ENCODE peak calls at places on chromosomes 6 and 20, in six cellular contexts. One of them, this sample, is unnamed.

GRCh38 chr20:653590-654426 is 808 bp upstream of the SRXN1 start:
- DNase-seq in right cardiac atrium: peak; percentile 60
- DNase-seq in uterus: no peak
- DNase-seq in fibroblast of lung: no peak
- DNase-seq in keratinocyte: no peak
- DNase-seq in A549: no peak
- DNase-seq in this sample: no peak

GRCh38 chr20:52918311-52918710 is 53.8 kb upstream of the TSHZ2 start:
- DNase-seq in right cardiac atrium: no peak
- DNase-seq in uterus: no peak
- DNase-seq in fibroblast of lung: peak; percentile 10
- DNase-seq in keratinocyte: no peak
- DNase-seq in A549: no peak
- DNase-seq in this sample: no peak

GRCh38 chr6:1464796-1465348 is 75.5 kb downstream of the FOXF2 start:
- DNase-seq in right cardiac atrium: no peak
- DNase-seq in uterus: no peak
- DNase-seq in fibroblast of lung: no peak
- DNase-seq in keratinocyte: no peak
- DNase-seq in A549: no peak
- DNase-seq in this sample: peak; percentile 35

GRCh38 chr6:142474446-142475289 is 172.9 kb downstream of the ADGRG6 start:
- DNase-seq in right cardiac atrium: peak; percentile 36
- DNase-seq in uterus: no peak
- DNase-seq in fibroblast of lung: peak; percentile 49
- DNase-seq in keratinocyte: peak; percentile 13
- DNase-seq in A549: peak; percentile 28
- DNase-seq in this sample: peak; percentile 78

GRCh38 chr6:64553414-64553813 is 917.8 kb downstream of the PHF3 start:
- DNase-seq in right cardiac atrium: no peak
- DNase-seq in uterus: no peak
- DNase-seq in fibroblast of lung: no peak
- DNase-seq in keratinocyte: no peak
- DNase-seq in A549: no peak
- DNase-seq in this sample: no peak

GRCh38 chr6:105005446-105005845 is 48.5 kb downstream of the LIN28B start:
- DNase-seq in right cardiac atrium: no peak
- DNase-seq in uterus: no peak
- DNase-seq in fibroblast of lung: no peak
- DNase-seq in keratinocyte: no peak
- DNase-seq in A549: no peak
- DNase-seq in this sample: no peak

GRCh38 chr20:61690150-61690549 is 375.5 kb downstream of the TAF4 start:
- DNase-seq in right cardiac atrium: no peak
- DNase-seq in uterus: no peak
- DNase-seq in fibroblast of lung: no peak
- DNase-seq in keratinocyte: no peak
- DNase-seq in A549: no peak
- DNase-seq in this sample: no peak

GRCh38 chr20:33787253-33787891 is 23.8 kb upstream of the CHMP4B start:
- DNase-seq in right cardiac atrium: no peak
- DNase-seq in uterus: no peak
- DNase-seq in fibroblast of lung: no peak
- DNase-seq in keratinocyte: no peak
- DNase-seq in A549: no peak
- DNase-seq in this sample: no peak

GRCh38 chr20:47438464-47439381 is 63.0 kb upstream of the NCOA3 start:
- DNase-seq in right cardiac atrium: no peak
- DNase-seq in uterus: no peak
- DNase-seq in fibroblast of lung: peak; percentile 61
- DNase-seq in keratinocyte: no peak
- DNase-seq in A549: no peak
- DNase-seq in this sample: peak; percentile 34

GRCh38 chr20:1331101-1331500 is 2.2 kb upstream of the SDCBP2 start:
- DNase-seq in right cardiac atrium: no peak
- DNase-seq in uterus: no peak
- DNase-seq in fibroblast of lung: no peak
- DNase-seq in keratinocyte: no peak
- DNase-seq in A549: no peak
- DNase-seq in this sample: no peak

GRCh38 chr6:24974182-24975171 is 38.7 kb upstream of the RIPOR2 start:
- DNase-seq in right cardiac atrium: no peak
- DNase-seq in uterus: no peak
- DNase-seq in fibroblast of lung: no peak
- DNase-seq in keratinocyte: no peak
- DNase-seq in A549: no peak
- DNase-seq in this sample: no peak

GRCh38 chr6:140083375-140083774 is 708.9 kb upstream of the CITED2 start:
- DNase-seq in right cardiac atrium: no peak
- DNase-seq in uterus: no peak
- DNase-seq in fibroblast of lung: no peak
- DNase-seq in keratinocyte: no peak
- DNase-seq in A549: no peak
- DNase-seq in this sample: no peak

GRCh38 chr6:105791569-105792318 is 294.4 kb upstream of the PRDM1 start:
- DNase-seq in right cardiac atrium: no peak
- DNase-seq in uterus: no peak
- DNase-seq in fibroblast of lung: no peak
- DNase-seq in keratinocyte: no peak
- DNase-seq in A549: no peak
- DNase-seq in this sample: no peak

GRCh38 chr6:43891072-43891870 is 121.3 kb downstream of the VEGFA start:
- DNase-seq in right cardiac atrium: no peak
- DNase-seq in uterus: no peak
- DNase-seq in fibroblast of lung: no peak
- DNase-seq in keratinocyte: no peak
- DNase-seq in A549: no peak
- DNase-seq in this sample: no peak

GRCh38 chr6:156729248-156729647 is 47.9 kb upstream of the ARID1B start:
- DNase-seq in right cardiac atrium: no peak
- DNase-seq in uterus: no peak
- DNase-seq in fibroblast of lung: peak; percentile 85
- DNase-seq in keratinocyte: peak; percentile 65
- DNase-seq in A549: no peak
- DNase-seq in this sample: no peak

GRCh38 chr6:160973311-160973710 is 18.3 kb upstream of the MAP3K4 start:
- DNase-seq in right cardiac atrium: peak; percentile 76
- DNase-seq in uterus: peak; percentile 32
- DNase-seq in fibroblast of lung: peak; percentile 27
- DNase-seq in keratinocyte: no peak
- DNase-seq in A549: no peak
- DNase-seq in this sample: peak; percentile 44

GRCh38 chr6:126180585-126180984 is 159.3 kb upstream of the CENPW start:
- DNase-seq in right cardiac atrium: no peak
- DNase-seq in uterus: peak; percentile 60
- DNase-seq in fibroblast of lung: peak; percentile 97
- DNase-seq in keratinocyte: peak; percentile 55
- DNase-seq in A549: no peak
- DNase-seq in this sample: peak; percentile 88

GRCh38 chr6:125287718-125288117 is 14.0 kb downstream of the HDDC2 start:
- DNase-seq in right cardiac atrium: no peak
- DNase-seq in uterus: no peak
- DNase-seq in fibroblast of lung: no peak
- DNase-seq in keratinocyte: no peak
- DNase-seq in A549: no peak
- DNase-seq in this sample: no peak

GRCh38 chr6:35729349-35729678 is 7.5 kb upstream of the ARMC12 start:
- DNase-seq in right cardiac atrium: no peak
- DNase-seq in uterus: no peak
- DNase-seq in fibroblast of lung: no peak
- DNase-seq in keratinocyte: no peak
- DNase-seq in A549: no peak
- DNase-seq in this sample: no peak

GRCh38 chr6:35725721-35726438 is 11.0 kb upstream of the ARMC12 start:
- DNase-seq in right cardiac atrium: peak; percentile 88
- DNase-seq in uterus: peak; percentile 81
- DNase-seq in fibroblast of lung: no peak
- DNase-seq in keratinocyte: no peak
- DNase-seq in A549: no peak
- DNase-seq in this sample: no peak

GRCh38 chr6:35727935-35728662 is 8.7 kb upstream of the ARMC12 start:
- DNase-seq in right cardiac atrium: peak; percentile 99
- DNase-seq in uterus: peak; percentile 95
- DNase-seq in fibroblast of lung: peak; percentile 96
- DNase-seq in keratinocyte: peak; percentile 81
- DNase-seq in A549: peak; percentile 62
- DNase-seq in this sample: peak; percentile 85

GRCh38 chr6:35728663-35729348 is 8.0 kb upstream of the ARMC12 start:
- DNase-seq in right cardiac atrium: peak; percentile 85
- DNase-seq in uterus: no peak
- DNase-seq in fibroblast of lung: no peak
- DNase-seq in keratinocyte: peak; percentile 71
- DNase-seq in A549: no peak
- DNase-seq in this sample: no peak

DNA sequence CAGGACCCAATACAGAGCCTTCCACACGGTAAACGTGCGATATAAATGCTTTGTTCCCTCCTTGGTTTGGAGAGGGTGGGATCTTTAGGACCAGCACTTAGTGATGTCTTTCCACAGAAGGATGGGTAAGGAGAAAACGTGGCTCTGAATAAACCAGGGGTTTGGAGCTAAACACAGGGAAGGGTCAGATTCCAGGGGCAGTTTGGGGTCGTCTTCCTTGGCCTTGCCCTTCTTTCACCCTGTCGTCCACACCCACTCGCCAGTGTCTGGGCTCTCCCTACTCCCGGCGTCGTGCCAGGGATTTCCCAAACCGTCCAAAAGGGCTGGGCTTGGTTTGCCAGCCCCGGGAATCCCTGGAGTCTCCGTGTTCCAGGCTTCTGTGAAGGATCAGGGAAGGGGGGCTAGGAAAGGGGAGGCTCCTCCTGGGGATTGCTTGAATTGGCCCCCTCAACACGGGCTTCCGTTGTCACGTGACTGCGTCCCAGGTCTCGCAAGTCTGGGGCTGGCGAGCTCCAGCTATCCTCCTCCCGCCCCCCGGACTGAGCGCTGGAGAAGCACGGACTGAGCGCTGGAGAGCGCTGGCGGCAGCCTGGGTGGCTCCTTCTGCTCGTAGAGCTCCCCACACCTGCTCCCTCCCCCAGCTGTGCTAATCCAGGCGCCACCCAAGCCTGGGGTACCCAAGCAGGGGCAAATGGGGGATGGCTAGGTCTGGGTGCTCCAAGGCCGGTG is 9.5 kb upstream of the ARMC12 start:
- DNase-seq in right cardiac atrium: peak; percentile 96
- DNase-seq in uterus: peak; percentile 97
- DNase-seq in fibroblast of lung: peak; percentile 73
- DNase-seq in keratinocyte: peak; percentile 19
- DNase-seq in A549: peak; percentile 55
- DNase-seq in this sample: peak; percentile 76
- H3K4me1 ChIP-seq in right cardiac atrium: peaks cover 47% of the 10 kb centered on the region
- H3K4me1 ChIP-seq in uterus: peaks cover 26% of the 10 kb centered on the region
- H3K4me1 ChIP-seq in fibroblast of lung: peaks cover 27% of the 10 kb centered on the region
- H3K4me1 ChIP-seq in keratinocyte: peaks cover 55% of the 10 kb centered on the region
- H3K4me1 ChIP-seq in A549: peaks cover 63% of the 10 kb centered on the region
- H3K4me1 ChIP-seq in this sample: peaks cover 19% of the 10 kb centered on the region

GRCh38 chr6:34384305-34385153 is 7.9 kb downstream of the NUDT3 start:
- DNase-seq in right cardiac atrium: no peak
- DNase-seq in uterus: no peak
- DNase-seq in fibroblast of lung: no peak
- DNase-seq in keratinocyte: no peak
- DNase-seq in A549: no peak
- DNase-seq in this sample: no peak

GRCh38 chr6:34383171-34383631 is 9.3 kb downstream of the NUDT3 start:
- DNase-seq in right cardiac atrium: no peak
- DNase-seq in uterus: peak; percentile 63
- DNase-seq in fibroblast of lung: peak; percentile 76
- DNase-seq in keratinocyte: no peak
- DNase-seq in A549: no peak
- DNase-seq in this sample: no peak

GRCh38 chr6:34385793-34386195 is 6.7 kb downstream of the NUDT3 start:
- DNase-seq in right cardiac atrium: no peak
- DNase-seq in uterus: no peak
- DNase-seq in fibroblast of lung: no peak
- DNase-seq in keratinocyte: no peak
- DNase-seq in A549: no peak
- DNase-seq in this sample: no peak

GRCh38 chr6:34381086-34381485 is 11.4 kb downstream of the NUDT3 start:
- DNase-seq in right cardiac atrium: no peak
- DNase-seq in uterus: no peak
- DNase-seq in fibroblast of lung: peak; percentile 58
- DNase-seq in keratinocyte: no peak
- DNase-seq in A549: no peak
- DNase-seq in this sample: no peak

DNA sequence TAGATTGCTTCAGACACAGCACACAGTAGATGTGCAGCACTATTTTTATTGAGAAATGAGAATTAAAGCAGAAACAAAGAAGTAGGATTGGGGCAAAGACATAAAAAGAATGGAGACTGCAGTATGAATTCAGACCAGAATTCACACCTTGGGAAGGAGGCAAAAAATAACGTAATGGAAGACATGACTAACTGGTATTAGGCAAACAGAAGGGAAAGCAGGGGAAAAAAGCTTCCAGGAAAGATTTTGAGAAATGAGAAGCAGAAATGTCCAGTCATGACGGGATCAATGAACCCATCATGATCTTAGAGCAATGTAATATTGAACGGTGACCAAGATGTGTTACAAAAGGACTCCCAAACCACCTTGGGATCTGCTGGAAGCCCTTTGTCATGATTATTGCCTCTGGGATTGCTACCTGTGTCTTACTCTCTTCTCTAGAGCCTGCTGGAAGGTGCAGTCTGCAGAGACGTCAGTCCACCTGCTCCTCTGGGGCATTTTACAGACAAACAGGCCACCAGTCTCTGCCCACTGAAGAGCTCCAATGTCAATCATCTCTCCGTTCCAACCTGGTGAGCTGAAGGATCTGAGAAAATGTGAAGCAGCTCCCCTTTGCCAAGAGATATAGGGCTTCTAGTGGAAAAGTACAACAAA is 8.7 kb downstream of the NUDT3 start:
- DNase-seq in right cardiac atrium: no peak
- DNase-seq in uterus: no peak
- DNase-seq in fibroblast of lung: peak; percentile 11
- DNase-seq in keratinocyte: no peak
- DNase-seq in A549: no peak
- DNase-seq in this sample: no peak
- H3K4me1 ChIP-seq in right cardiac atrium: peaks cover 14% of the 10 kb centered on the region
- H3K4me1 ChIP-seq in uterus: no peaks in the 10 kb centered on the region
- H3K4me1 ChIP-seq in fibroblast of lung: peaks cover 8% of the 10 kb centered on the region
- H3K4me1 ChIP-seq in keratinocyte: no peaks in the 10 kb centered on the region
- H3K4me1 ChIP-seq in A549: peaks cover 29% of the 10 kb centered on the region
- H3K4me1 ChIP-seq in this sample: no peaks in the 10 kb centered on the region

GRCh38 chr20:45370571-45371204 is 7.4 kb downstream of the TP53TG5 start:
- DNase-seq in right cardiac atrium: no peak
- DNase-seq in uterus: no peak
- DNase-seq in fibroblast of lung: no peak
- DNase-seq in keratinocyte: no peak
- DNase-seq in A549: no peak
- DNase-seq in this sample: no peak
- H3K4me1 ChIP-seq in right cardiac atrium: no peaks in the 10 kb centered on the region
- H3K4me1 ChIP-seq in uterus: no peaks in the 10 kb centered on the region
- H3K4me1 ChIP-seq in fibroblast of lung: peaks cover 2% of the 10 kb centered on the region
- H3K4me1 ChIP-seq in keratinocyte: peaks cover 5% of the 10 kb centered on the region
- H3K4me1 ChIP-seq in A549: no peaks in the 10 kb centered on the region
- H3K4me1 ChIP-seq in this sample: no peaks in the 10 kb centered on the region

DNA sequence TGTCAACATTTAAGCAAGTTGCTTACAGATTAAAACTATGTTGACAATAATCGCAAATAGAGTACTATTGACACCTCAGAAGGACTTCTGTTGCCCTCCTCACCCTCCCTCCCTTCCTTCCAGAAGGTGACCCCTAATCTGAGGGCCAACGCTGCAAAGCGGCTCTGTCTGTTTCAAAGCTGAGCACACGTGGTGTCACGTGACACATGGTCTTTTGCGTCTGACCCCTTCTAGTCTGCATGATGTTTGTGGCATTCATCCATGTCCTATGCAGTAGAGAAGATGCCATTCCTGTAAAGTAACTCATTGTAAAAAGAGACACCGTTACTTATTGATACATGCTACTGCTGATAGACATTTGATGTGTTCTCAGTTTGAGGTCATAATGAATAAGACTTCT is 182.3 kb downstream of the THBS2 start:
- DNase-seq in right cardiac atrium: no peak
- DNase-seq in uterus: no peak
- DNase-seq in fibroblast of lung: no peak
- DNase-seq in keratinocyte: no peak
- DNase-seq in A549: no peak
- DNase-seq in this sample: no peak
- H3K4me1 ChIP-seq in right cardiac atrium: no peaks in the 10 kb centered on the region
- H3K4me1 ChIP-seq in uterus: peaks cover 14% of the 10 kb centered on the region
- H3K4me1 ChIP-seq in fibroblast of lung: peaks cover 18% of the 10 kb centered on the region
- H3K4me1 ChIP-seq in keratinocyte: peaks cover 12% of the 10 kb centered on the region
- H3K4me1 ChIP-seq in A549: peaks cover 28% of the 10 kb centered on the region
- H3K4me1 ChIP-seq in this sample: peaks cover 49% of the 10 kb centered on the region